ENCODE peak calls at places on chromosome 13, in six cellular contexts. V, Y, M, Z, A and L are unnamed samples.

GRCh38 chr13:29954082-29955043 is 103.9 kb upstream of the UBL3 start:
- DNase-seq in M (no peak), Z (no peak), Y (no peak), A (no peak), V (no peak), L (no peak)

GRCh38 chr13:60402022-60402421 is 5.0 kb downstream of the TDRD3 start:
- DNase-seq in Z (no peak), A (no peak), M (no peak), Y (peak), V (no peak), L (peak)

GRCh38 chr13:38191016-38191415 is 158.6 kb upstream of the UFM1 start:
- DNase-seq in M (no peak), V (no peak), Y (no peak), Z (no peak), A (no peak), L (no peak)

GRCh38 chr13:63307239-63307638 is 1891.6 kb upstream of the PCDH20 start:
- DNase-seq in M (no peak), Z (no peak), A (no peak), Y (no peak), V (no peak), L (no peak)

GRCh38 chr13:32045963-32046785 is 14.6 kb downstream of the FRY start:
- DNase-seq in A (no peak), M (no peak), Y (peak), Z (no peak), V (peak), L (peak)

GRCh38 chr13:73598021-73598712 is 536.0 kb downstream of the KLF12 start:
- DNase-seq in M (no peak), A (peak), Y (no peak), V (peak), Z (no peak), L (peak)

GRCh38 chr13:80141114-80141849 is 199.6 kb downstream of the SPRY2 start:
- DNase-seq in M (no peak), A (no peak), Y (peak), V (peak), Z (no peak), L (peak)

GRCh38 chr13:52850396-52851152 is 2.1 kb upstream of the PCDH8 start:
- DNase-seq in M (peak), V (peak), Y (peak), A (peak), Z (peak), L (peak)

GRCh38 chr13:24741016-24741662 is 22.8 kb upstream of the RNF17 start:
- DNase-seq in M (no peak), A (no peak), Y (peak), V (no peak), Z (no peak), L (no peak)

GRCh38 chr13:29935309-29935981 is 85.0 kb upstream of the UBL3 start:
- DNase-seq in Z (no peak), Y (no peak), M (no peak), A (no peak), V (no peak), L (no peak)

GRCh38 chr13:80751854-80752253 is 410.9 kb upstream of the SPRY2 start:
- DNase-seq in Y (peak), V (no peak), A (no peak), M (no peak), Z (no peak), L (no peak)

GRCh38 chr13:62110079-62110478 is 694.4 kb upstream of the PCDH20 start:
- DNase-seq in M (no peak), Z (no peak), Y (no peak), V (no peak), A (no peak), L (no peak)

GRCh38 chr13:75666646-75667351 is 30.7 kb downstream of the LMO7 start:
- DNase-seq in V (peak), Y (peak), Z (no peak), M (no peak), A (peak), L (peak)

GRCh38 chr13:26498524-26499208 is 58.8 kb upstream of the WASF3 start:
- DNase-seq in V (peak), Z (no peak), Y (no peak), M (no peak), A (no peak), L (peak)

GRCh38 chr13:78121459-78122348 is 203.1 kb upstream of the EDNRB start:
- DNase-seq in Y (peak), V (peak), A (peak), M (peak), Z (peak), L (peak)

GRCh38 chr13:56019606-56020005 is 1121.1 kb upstream of the PRR20A start:
- DNase-seq in Y (no peak), V (no peak), A (no peak), Z (no peak), M (no peak), L (no peak)

GRCh38 chr13:37618554-37618953 is 20.0 kb upstream of the POSTN start:
- DNase-seq in Z (no peak), V (peak), A (peak), M (no peak), Y (peak), L (peak)

GRCh38 chr13:59665184-59665583 is 498.5 kb downstream of the DIAPH3 start:
- DNase-seq in Y (no peak), V (no peak), Z (no peak), A (no peak), M (no peak), L (no peak)

GRCh38 chr13:43374621-43375020 is 351.2 kb downstream of the DNAJC15 start:
- DNase-seq in V (peak), Z (no peak), A (no peak), M (no peak), Y (no peak), L (peak)

GRCh38 chr13:57632276-57633140 is 964 bp downstream of the PCDH17 start:
- DNase-seq in Y (peak), M (peak), A (no peak), Z (no peak), V (no peak), L (no peak)

GRCh38 chr13:44383945-44384344 is 10.3 kb downstream of the SERP2 start:
- DNase-seq in A (no peak), V (no peak), Z (no peak), Y (no peak), M (no peak), L (no peak)

GRCh38 chr13:40207110-40207478 is 459.3 kb downstream of the FOXO1 start:
- DNase-seq in V (no peak), Y (no peak), A (no peak), Z (no peak), M (no peak), L (no peak)

GRCh38 chr13:37645181-37645580 is 46.6 kb upstream of the POSTN start:
- DNase-seq in M (no peak), Z (peak), Y (peak), A (no peak), V (peak), L (no peak)

GRCh38 chr13:36880961-36881360 is 39.1 kb downstream of the SMAD9 start:
- DNase-seq in Z (no peak), V (no peak), Y (no peak), A (no peak), M (no peak), L (peak)

GRCh38 chr13:33006646-33007045 is 9.6 kb upstream of the KL start:
- DNase-seq in Y (no peak), A (no peak), V (no peak), M (no peak), Z (peak), L (no peak)

GRCh38 chr13:82772802-82773201 is 1109.5 kb downstream of the SLITRK1 start:
- DNase-seq in A (no peak), M (no peak), V (no peak), Y (no peak), Z (no peak), L (peak)

GRCh38 chr13:24995225-24995804 is 100.6 kb upstream of the PABPC3 start:
- DNase-seq in V (peak), Y (peak), A (peak), M (peak), Z (peak), L (peak)

GRCh38 chr13:29858231-29858630 is 7.8 kb upstream of the UBL3 start:
- DNase-seq in M (no peak), A (peak), Y (no peak), Z (no peak), V (no peak), L (no peak)

GRCh38 chr13:27270594-27271520 is at the start of gene RASL11A:
- DNase-seq in M (peak), Y (peak), Z (peak), V (peak), A (peak), L (peak)

GRCh38 chr13:47829684-47830083 is 171.4 kb downstream of the SUCLA2 start:
- DNase-seq in Y (no peak), Z (no peak), A (no peak), M (no peak), V (peak), L (peak)

GRCh38 chr13:80612804-80613203 is 271.9 kb upstream of the SPRY2 start:
- DNase-seq in Y (no peak), A (no peak), Z (peak), V (no peak), M (no peak), L (no peak)

GRCh38 chr13:111252449-111253124 is 67.9 kb upstream of the TEX29 start:
- DNase-seq in Z (no peak), V (no peak), Y (no peak), M (peak), A (peak), L (peak)

GRCh38 chr13:47069133-47069532 is 172.3 kb upstream of the HTR2A start:
- DNase-seq in A (no peak), Z (no peak), V (no peak), Y (no peak), M (no peak), L (no peak)

GRCh38 chr13:40120781-40121180 is 465.3 kb downstream of the COG6 start:
- DNase-seq in A (no peak), V (no peak), Z (no peak), Y (no peak), M (no peak), L (no peak)

GRCh38 chr13:44498969-44499368 is 77.2 kb downstream of the TSC22D1 start:
- DNase-seq in Y (no peak), M (no peak), Z (no peak), A (no peak), V (no peak), L (no peak)

GRCh38 chr13:43141685-43142084 is 118.3 kb downstream of the DNAJC15 start:
- DNase-seq in A (no peak), M (no peak), V (no peak), Z (no peak), Y (peak), L (no peak)

GRCh38 chr13:26971990-26972888 is 199.4 kb downstream of the USP12 start:
- DNase-seq in A (peak), M (peak), Y (peak), Z (peak), V (peak), L (peak)

GRCh38 chr13:45876781-45877180 is 25.2 kb upstream of the SIAH3 start:
- DNase-seq in Z (no peak), V (no peak), M (no peak), A (no peak), Y (no peak), L (no peak)

GRCh38 chr13:45875951-45876350 is 24.4 kb upstream of the SIAH3 start:
- DNase-seq in V (no peak), Z (no peak), A (no peak), M (no peak), Y (peak), L (no peak)

GRCh38 chr13:45870232-45870631 is 18.7 kb upstream of the SIAH3 start:
- DNase-seq in M (no peak), Y (no peak), A (no peak), Z (no peak), V (no peak), L (no peak)

GRCh38 chr13:45873491-45874360 is 22.2 kb upstream of the SIAH3 start:
- DNase-seq in Y (peak), V (peak), Z (no peak), M (no peak), A (no peak), L (no peak)

GRCh38 chr13:45872574-45872973 is 21.0 kb upstream of the SIAH3 start:
- DNase-seq in A (no peak), M (no peak), Y (no peak), V (peak), Z (no peak), L (no peak)
- H3K18ac ChIP-seq in A (no peak), M (no peak), Y (no peak), V (no peak), Z (no peak), L (no peak)

DNA sequence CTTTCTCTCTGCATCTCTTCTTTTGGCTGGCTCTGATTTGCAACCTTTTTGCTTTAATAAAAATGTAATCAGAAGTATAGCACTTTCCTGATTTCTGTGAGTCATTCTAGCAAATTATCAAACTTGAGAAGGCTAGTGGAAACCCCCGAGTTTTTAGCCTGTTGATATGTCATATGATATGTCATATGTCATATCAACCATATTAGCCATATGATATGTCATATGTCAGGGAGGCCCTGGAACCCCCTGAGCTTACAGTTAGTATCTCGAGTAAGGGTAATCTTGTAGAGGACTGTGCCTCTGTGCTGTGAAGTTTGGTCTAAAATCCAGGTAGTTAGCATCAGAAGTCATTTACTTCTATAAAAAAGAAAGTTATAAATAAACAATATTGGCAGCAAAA is 167.6 kb downstream of the NALCN start:
- DNase-seq in M (no peak), Z (no peak), Y (no peak), V (no peak), A (no peak), L (no peak)
- H3K4me3 ChIP-seq in M (no peak), Z (no peak), Y (no peak), V (no peak), A (no peak), L (no peak)

GRCh38 chr13:49225358-49226042 is 5.4 kb downstream of the MLNR start:
- DNase-seq in M (no peak), Y (no peak), V (no peak), A (no peak), Z (no peak), L (no peak)

GRCh38 chr13:49220856-49221614 is 897 bp downstream of the MLNR start:
- DNase-seq in Y (peak), Z (no peak), M (peak), A (no peak), V (no peak), L (peak)

GRCh38 chr13:49226613-49227012 is 6.5 kb downstream of the MLNR start:
- DNase-seq in Y (no peak), Z (no peak), M (no peak), V (no peak), A (no peak), L (no peak)
- H3K18ac ChIP-seq in Y (no peak), Z (no peak), M (no peak), V (no peak), A (no peak), L (no peak)

GRCh38 chr13:23608704-23609413 is 38.6 kb downstream of the TNFRSF19 start:
- DNase-seq in M (no peak), A (no peak), V (no peak), Y (no peak), Z (no peak), L (peak)
- H3K4me3 ChIP-seq in M (no peak), A (no peak), V (no peak), Y (no peak), Z (no peak), L (no peak)

GRCh38 chr13:23433171-23434153 is at the start of gene SACS:
- DNase-seq in Y (peak), M (peak), Z (peak), A (no peak), V (peak), L (peak)
- H3K18ac ChIP-seq in Y (peak), M (peak), Z (peak), A (peak), V (no peak), L (peak)

DNA sequence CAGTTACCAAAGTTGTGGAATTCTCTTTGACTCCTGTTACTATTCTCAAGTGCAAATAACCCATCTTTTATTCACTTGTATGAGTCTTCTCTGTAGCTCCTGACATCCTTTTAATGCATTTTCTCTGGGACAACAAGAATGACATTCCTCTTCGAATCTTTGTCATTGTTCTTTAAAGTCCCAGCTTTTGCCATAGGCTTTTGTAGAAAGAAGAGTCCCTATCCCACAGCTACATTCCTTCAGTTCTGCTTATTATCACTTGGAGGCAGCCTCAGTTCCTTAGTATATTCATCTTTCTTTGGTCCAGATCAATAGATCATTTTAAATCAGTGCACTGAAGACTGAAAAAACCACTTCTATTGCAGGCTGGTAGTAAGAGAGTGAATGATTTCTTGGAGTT is 560.2 kb downstream of the DACH1 start:
- DNase-seq in A (no peak), V (no peak), M (no peak), Y (peak), Z (peak), L (no peak)
- H3K4me3 ChIP-seq in A (no peak), V (no peak), M (no peak), Y (no peak), Z (no peak), L (no peak)

GRCh38 chr13:51845574-51846318 is 769 bp upstream of the TMEM272 start:
- DNase-seq in Y (peak), V (no peak), A (no peak), Z (no peak), M (no peak), L (no peak)

GRCh38 chr13:51841732-51842131 is 3.2 kb downstream of the TMEM272 start:
- DNase-seq in Z (no peak), V (no peak), Y (no peak), A (no peak), M (no peak), L (no peak)

GRCh38 chr13:51843529-51843928 is 1.4 kb downstream of the TMEM272 start:
- DNase-seq in V (no peak), M (no peak), A (no peak), Z (no peak), Y (peak), L (no peak)

GRCh38 chr13:51846756-51847155 is 1.8 kb upstream of the TMEM272 start:
- DNase-seq in A (no peak), V (no peak), Y (no peak), M (no peak), Z (no peak), L (peak)

GRCh38 chr13:51844862-51845573 is at the start of gene TMEM272:
- DNase-seq in Y (peak), V (peak), Z (peak), M (peak), A (peak), L (peak)
- H3K18ac ChIP-seq in Y (no peak), V (peak), Z (no peak), M (peak), A (peak), L (no peak)

GRCh38 chr13:105907319-105908019 is 628.0 kb downstream of the EFNB2 start:
- DNase-seq in V (no peak), M (no peak), Z (no peak), A (no peak), Y (no peak), L (no peak)

GRCh38 chr13:105904034-105904742 is 631.3 kb downstream of the EFNB2 start:
- DNase-seq in M (no peak), A (peak), Z (no peak), Y (no peak), V (no peak), L (no peak)

GRCh38 chr13:105908581-105908980 is 626.9 kb downstream of the EFNB2 start:
- DNase-seq in A (no peak), V (peak), M (no peak), Z (no peak), Y (no peak), L (no peak)
- H3K4me3 ChIP-seq in A (no peak), V (no peak), M (no peak), Z (no peak), Y (no peak), L (no peak)

GRCh38 chr13:51584731-51585191 is 499 bp downstream of the WDFY2 start:
- DNase-seq in Z (peak), A (peak), Y (peak), V (peak), M (peak), L (peak)

GRCh38 chr13:51581148-51581820 is 3.0 kb upstream of the WDFY2 start:
- DNase-seq in V (no peak), Y (no peak), Z (no peak), A (no peak), M (no peak), L (no peak)

GRCh38 chr13:51585234-51585672 is 991 bp downstream of the WDFY2 start:
- DNase-seq in Z (no peak), A (no peak), M (no peak), V (peak), Y (no peak), L (peak)

GRCh38 chr13:51583875-51584730 is at the start of gene WDFY2:
- DNase-seq in V (peak), A (peak), Z (peak), M (peak), Y (peak), L (peak)

GRCh38 chr13:51583469-51583874 is 790 bp upstream of the WDFY2 start:
- DNase-seq in Z (no peak), M (no peak), V (no peak), Y (no peak), A (no peak), L (no peak)
- H3K18ac ChIP-seq in Z (peak), M (no peak), V (peak), Y (peak), A (peak), L (peak)